ENCODE peak calls at places on chromosomes 1 and 21, in six cellular contexts. I is left lung, U is small intestine, Q is neuronal stem cell, Y is body of pancreas, D is thoracic aorta. N is an unnamed sample.

GRCh38 chr1:7299329-7299799 is 471.7 kb upstream of the VAMP3 start:
- DNase-seq in I (peak; percentile 54), U (peak; percentile 9), Q (no peak), Y (peak; percentile 30), D (peak; percentile 29), N (no peak)

GRCh38 chr1:8200317-8201115 is 117.4 kb upstream of the SLC45A1 start:
- DNase-seq in I (no peak), U (no peak), Q (no peak), Y (no peak), D (no peak), N (no peak)

GRCh38 chr1:102851616-102852015 is 256.7 kb downstream of the COL11A1 start:
- DNase-seq in I (no peak), U (no peak), Q (no peak), Y (no peak), D (no peak), N (no peak)

GRCh38 chr1:39154553-39155361 is 49.7 kb upstream of the MACF1 start:
- DNase-seq in I (no peak), U (peak; percentile 5), Q (no peak), Y (peak; percentile 34), D (no peak), N (no peak)

GRCh38 chr1:207875532-207875931 is 35.4 kb downstream of the CD34 start:
- DNase-seq in I (no peak), U (no peak), Q (no peak), Y (no peak), D (no peak), N (no peak)

GRCh38 chr1:223535261-223535778 is 130.2 kb downstream of the CAPN8 start:
- DNase-seq in I (no peak), U (no peak), Q (no peak), Y (no peak), D (no peak), N (no peak)

GRCh38 chr21:27250386-27250785 is 283.5 kb upstream of the ADAMTS5 start:
- DNase-seq in I (no peak), U (no peak), Q (no peak), Y (no peak), D (no peak), N (no peak)

GRCh38 chr1:225942574-225942973 is 1.6 kb upstream of the LEFTY2 start:
- DNase-seq in I (no peak), U (no peak), Q (no peak), Y (no peak), D (no peak), N (no peak)

GRCh38 chr1:22728751-22729399 is 18.2 kb downstream of the EPHB2 start:
- DNase-seq in I (no peak), U (no peak), Q (no peak), Y (peak; percentile 56), D (no peak), N (no peak)

GRCh38 chr1:116345830-116346229 is 27.2 kb upstream of the ATP1A1 start:
- DNase-seq in I (no peak), U (no peak), Q (peak; percentile 6), Y (no peak), D (no peak), N (no peak)

GRCh38 chr1:116350097-116350645 is 22.9 kb upstream of the ATP1A1 start:
- DNase-seq in I (no peak), U (no peak), Q (no peak), Y (no peak), D (no peak), N (no peak)

GRCh38 chr1:116347678-116348077 is 25.4 kb upstream of the ATP1A1 start:
- DNase-seq in I (no peak), U (no peak), Q (no peak), Y (no peak), D (no peak), N (no peak)

GRCh38 chr1:116345011-116345410 is 28.0 kb upstream of the ATP1A1 start:
- DNase-seq in I (no peak), U (no peak), Q (no peak), Y (no peak), D (no peak), N (no peak)

DNA sequence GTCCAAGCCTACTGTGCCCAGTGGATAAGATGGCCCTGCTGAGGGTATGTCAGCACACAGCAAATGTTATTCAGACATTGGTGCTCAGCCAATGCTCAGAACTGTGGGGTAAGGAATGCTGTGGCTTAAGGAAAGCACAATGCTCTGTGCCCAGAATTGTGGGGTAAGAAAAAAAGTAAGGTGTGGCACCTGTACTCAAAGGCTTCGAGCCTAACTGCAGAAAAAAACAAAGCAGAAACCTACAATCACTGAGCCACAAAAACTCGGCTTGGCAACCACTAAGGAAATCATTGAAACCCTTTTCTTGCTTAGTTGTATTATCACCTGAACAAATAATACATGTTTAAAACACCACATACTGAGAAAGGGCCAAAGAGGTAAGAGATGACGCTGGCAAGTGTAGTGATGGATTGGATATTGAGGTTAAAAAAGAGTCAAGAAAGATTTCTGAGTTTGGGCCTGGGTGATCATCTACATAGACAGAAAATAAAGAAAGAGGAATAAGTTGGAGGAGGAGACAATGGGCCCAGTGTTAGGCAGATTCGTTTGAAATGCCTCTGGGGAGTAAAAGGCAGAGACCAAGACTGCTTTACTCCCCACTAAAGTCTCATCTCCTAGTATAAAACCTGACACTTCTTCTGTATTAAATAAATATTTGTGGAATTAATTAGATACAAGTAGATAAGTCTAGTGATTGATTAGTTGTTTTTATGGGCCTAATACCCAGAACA is 25.9 kb upstream of the ATP1A1 start:
- DNase-seq in I (no peak), U (no peak), Q (no peak), Y (no peak), D (no peak), N (no peak)
- H3K4me1 ChIP-seq in I (no peaks in the 10 kb centered on the region), U (no peaks in the 10 kb centered on the region), Q (peaks cover 10% of the 10 kb centered on the region), Y (no peaks in the 10 kb centered on the region), D (no peaks in the 10 kb centered on the region), N (peaks cover 59% of the 10 kb centered on the region)

DNA sequence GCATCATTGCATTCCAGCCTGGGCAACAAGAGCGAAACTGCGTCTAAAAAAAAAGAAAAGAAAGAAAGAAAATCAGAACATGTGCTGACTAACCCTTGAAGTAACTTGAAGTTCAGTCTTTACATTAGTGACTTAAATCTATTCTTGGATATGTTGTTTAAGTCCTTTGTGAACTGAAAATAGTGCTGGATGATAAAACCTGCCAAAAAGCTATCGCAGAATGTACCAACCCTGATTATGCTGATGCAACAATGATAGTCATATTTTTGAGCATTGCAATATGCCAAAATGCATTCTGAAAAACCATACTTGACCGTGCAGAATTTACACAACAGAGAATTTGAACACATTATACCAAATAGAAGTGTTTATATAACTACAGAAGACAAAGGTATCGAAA is 30.7 kb downstream of the SHISAL2A start:
- DNase-seq in I (no peak), U (no peak), Q (no peak), Y (no peak), D (no peak), N (no peak)
- H3K4me1 ChIP-seq in I (no peaks in the 10 kb centered on the region), U (no peaks in the 10 kb centered on the region), Q (peaks cover 15% of the 10 kb centered on the region), Y (peaks cover 6% of the 10 kb centered on the region), D (no peaks in the 10 kb centered on the region), N (no peaks in the 10 kb centered on the region)

DNA sequence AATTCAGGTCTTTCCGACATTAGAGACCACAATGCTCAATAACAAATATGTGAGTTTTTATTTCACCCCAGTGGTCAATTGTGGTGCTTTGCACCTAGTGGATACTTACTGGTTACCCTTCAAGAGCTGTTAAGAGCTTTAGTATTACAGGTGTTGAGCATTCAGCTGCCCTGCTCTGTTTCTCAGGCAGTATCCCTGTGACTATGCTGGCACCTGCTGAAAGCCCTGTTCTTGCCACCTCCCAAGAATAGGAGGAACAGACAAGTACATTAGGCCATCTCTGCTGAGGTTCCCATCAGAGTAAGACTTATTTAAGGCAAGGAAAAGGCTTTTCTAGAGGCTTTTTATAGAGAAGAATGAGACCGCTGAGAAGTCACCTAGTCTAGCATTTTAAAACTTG is 60.8 kb downstream of the NOS1AP start:
- DNase-seq in I (no peak), U (no peak), Q (no peak), Y (no peak), D (no peak), N (no peak)
- H3K4me1 ChIP-seq in I (no peaks in the 10 kb centered on the region), U (peaks cover 6% of the 10 kb centered on the region), Q (peaks cover 5% of the 10 kb centered on the region), Y (peaks cover 25% of the 10 kb centered on the region), D (peaks cover 28% of the 10 kb centered on the region), N (no peaks in the 10 kb centered on the region)

DNA sequence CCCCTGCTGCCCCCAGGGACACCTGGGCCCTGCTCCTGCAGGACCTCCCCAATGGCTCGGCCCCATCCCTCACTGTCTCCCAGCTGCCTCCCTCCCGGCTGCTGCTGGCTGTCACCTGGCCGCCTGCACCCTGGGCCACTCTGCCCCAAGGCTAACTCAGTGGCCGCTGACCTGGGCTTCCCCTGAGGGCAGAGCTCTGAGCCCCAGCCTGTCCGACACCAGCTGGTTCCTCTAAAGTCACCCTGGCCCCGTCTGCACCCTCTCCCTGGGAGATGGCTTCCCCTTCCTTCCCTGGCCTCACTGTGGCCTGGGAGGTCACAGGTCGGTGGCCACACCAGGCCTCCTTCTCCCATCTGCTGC is 15.0 kb downstream of the ITGB2 start:
- DNase-seq in I (no peak), U (no peak), Q (no peak), Y (no peak), D (no peak), N (no peak)
- H3K4me1 ChIP-seq in I (peaks cover 79% of the 10 kb centered on the region), U (no peaks in the 10 kb centered on the region), Q (peaks cover 4% of the 10 kb centered on the region), Y (peaks cover 8% of the 10 kb centered on the region), D (peaks cover 17% of the 10 kb centered on the region), N (peaks cover 43% of the 10 kb centered on the region)

GRCh38 chr1:13764933-13765332 is 64.9 kb downstream of the PRDM2 start:
- DNase-seq in I (no peak), U (no peak), Q (no peak), Y (no peak), D (no peak), N (no peak)
- H3K4me1 ChIP-seq in I (peaks cover 73% of the 10 kb centered on the region), U (no peaks in the 10 kb centered on the region), Q (peaks cover 18% of the 10 kb centered on the region), Y (peaks cover 36% of the 10 kb centered on the region), D (peaks cover 75% of the 10 kb centered on the region), N (peaks cover 63% of the 10 kb centered on the region)

DNA sequence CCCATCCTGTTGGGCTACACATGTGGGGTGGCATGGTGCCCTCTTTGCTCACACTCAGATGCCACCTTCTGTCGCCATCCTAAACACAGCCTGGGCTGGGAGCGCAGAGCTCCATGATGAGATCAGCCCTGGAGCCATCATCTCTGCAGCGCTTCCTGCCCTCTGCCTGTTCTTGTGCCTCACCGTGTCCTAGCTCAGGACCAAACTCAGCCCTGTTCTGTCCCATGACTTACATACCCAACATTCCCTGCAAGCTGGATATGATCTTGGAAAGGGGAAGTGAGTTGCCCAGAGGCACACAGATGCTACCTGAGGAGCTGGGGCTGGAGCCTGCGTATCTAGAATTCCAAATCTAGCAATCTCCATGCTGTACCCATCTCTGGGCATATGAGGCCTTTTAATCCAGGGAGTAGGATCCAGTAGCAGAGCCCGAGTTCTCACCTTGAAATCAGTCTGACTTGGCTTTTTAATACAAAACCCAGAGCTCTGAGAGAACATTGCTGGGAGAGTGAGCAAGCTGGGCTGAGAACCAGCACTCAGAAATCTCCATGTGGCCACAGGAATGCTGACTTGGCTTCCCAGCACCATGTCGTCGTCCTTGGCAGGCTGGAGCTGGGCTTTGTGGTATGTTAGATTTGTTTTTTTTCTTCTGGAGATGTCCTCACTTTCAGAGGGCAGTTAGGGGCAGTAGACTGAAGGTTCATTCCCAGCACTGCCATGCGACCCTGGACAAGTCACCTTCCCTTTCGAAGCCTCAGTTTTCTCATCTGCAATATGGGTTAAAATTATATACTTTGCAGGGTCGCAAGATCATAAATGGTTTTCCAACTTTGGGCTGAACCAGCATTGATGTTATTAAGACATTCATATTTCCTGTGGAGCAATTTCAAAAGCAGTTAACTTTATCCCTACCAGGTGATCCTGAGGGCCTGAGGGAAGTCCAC is 2.6 kb downstream of the ALPL start:
- DNase-seq in I (peak; percentile 80), U (no peak), Q (no peak), Y (peak; percentile 63), D (no peak), N (no peak)
- H3K4me1 ChIP-seq in I (peaks cover 54% of the 10 kb centered on the region), U (no peaks in the 10 kb centered on the region), Q (peaks cover 22% of the 10 kb centered on the region), Y (peaks cover 12% of the 10 kb centered on the region), D (peaks cover 10% of the 10 kb centered on the region), N (peaks cover 6% of the 10 kb centered on the region)